ENCODE peak calls at places on chromosomes 6 and 20, in four cellular contexts. One of them, this sample, is unnamed.
A peak's percentile ranks its signal among the peaks of the same experiment; 100 is the strongest.

GRCh38 chr6:166474721-166475565 is 92.2 kb upstream of the MPC1 start:
- DNase-seq in HCT116: no peak
- DNase-seq in K562: no peak
- DNase-seq in HepG2: no peak
- DNase-seq in this sample: no peak

GRCh38 chr6:170102582-170103481 is 188.0 kb downstream of the DLL1 start:
- DNase-seq in HCT116: no peak
- DNase-seq in K562: no peak
- DNase-seq in HepG2: no peak
- DNase-seq in this sample: peak; percentile 36

GRCh38 chr6:154497118-154497517 is 13.4 kb downstream of the CNKSR3 start:
- DNase-seq in K562: no peak
- DNase-seq in HepG2: no peak
- DNase-seq in HCT116: no peak
- DNase-seq in this sample: no peak

GRCh38 chr6:31769684-31770371 is 7.3 kb downstream of the VWA7 start:
- DNase-seq in HepG2: peak; percentile 71
- DNase-seq in K562: peak; percentile 100
- DNase-seq in HCT116: peak; percentile 42
- DNase-seq in this sample: peak; percentile 63

GRCh38 chr6:169950558-169950957 is 199.1 kb downstream of the ERMARD start:
- DNase-seq in HCT116: peak; percentile 32
- DNase-seq in K562: no peak
- DNase-seq in HepG2: no peak
- DNase-seq in this sample: no peak

GRCh38 chr6:19478273-19478672 is 358.9 kb upstream of the ID4 start:
- DNase-seq in HepG2: no peak
- DNase-seq in HCT116: no peak
- DNase-seq in K562: no peak
- DNase-seq in this sample: no peak

GRCh38 chr20:2114990-2115681 is 13.5 kb downstream of the STK35 start:
- DNase-seq in K562: no peak
- DNase-seq in HCT116: no peak
- DNase-seq in HepG2: no peak
- DNase-seq in this sample: no peak

GRCh38 chr6:12818324-12818723 is 101.8 kb downstream of the PHACTR1 start:
- DNase-seq in HCT116: no peak
- DNase-seq in HepG2: no peak
- DNase-seq in K562: no peak
- DNase-seq in this sample: no peak

GRCh38 chr20:15616626-15617025 is 956.6 kb downstream of the KIF16B start:
- DNase-seq in HepG2: no peak
- DNase-seq in HCT116: no peak
- DNase-seq in K562: no peak
- DNase-seq in this sample: no peak

GRCh38 chr20:44034451-44034850 is 119.8 kb downstream of the TOX2 start:
- DNase-seq in HepG2: no peak
- DNase-seq in K562: no peak
- DNase-seq in HCT116: no peak
- DNase-seq in this sample: no peak

GRCh38 chr6:38043259-38043753 is 223.8 kb downstream of the ZFAND3 start:
- DNase-seq in K562: no peak
- DNase-seq in HCT116: no peak
- DNase-seq in HepG2: no peak
- DNase-seq in this sample: no peak

GRCh38 chr6:144019929-144020328 is 11.9 kb upstream of the PLAGL1 start:
- DNase-seq in HepG2: no peak
- DNase-seq in HCT116: no peak
- DNase-seq in K562: no peak
- DNase-seq in this sample: no peak

GRCh38 chr6:158684311-158684710 is 34.5 kb downstream of the SYTL3 start:
- DNase-seq in K562: no peak
- DNase-seq in HepG2: no peak
- DNase-seq in HCT116: no peak
- DNase-seq in this sample: no peak

GRCh38 chr6:158020811-158021210 is 39.1 kb downstream of the SYNJ2 start:
- DNase-seq in HCT116: no peak
- DNase-seq in HepG2: no peak
- DNase-seq in K562: no peak
- DNase-seq in this sample: no peak

DNA sequence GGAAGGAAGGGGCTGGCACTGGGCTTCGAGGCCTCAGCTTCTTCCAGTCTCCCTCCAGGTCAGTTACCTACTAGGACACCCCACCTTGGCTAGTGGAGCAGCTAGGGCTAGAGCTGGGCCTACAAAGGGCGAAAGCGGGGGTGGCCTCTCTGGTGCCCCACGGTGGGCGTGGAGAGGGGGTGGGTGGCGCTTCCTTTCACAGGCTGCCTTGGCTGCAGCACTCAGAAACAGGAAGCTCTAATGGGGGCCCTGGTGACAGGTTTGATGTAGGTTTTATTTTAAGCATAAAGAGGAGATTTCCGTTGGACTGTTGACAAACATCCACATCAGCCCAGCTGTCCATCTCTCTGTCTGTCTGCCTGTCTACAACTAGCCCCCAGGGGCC is 13.4 kb downstream of the FAM110A start:
- DNase-seq in K562: no peak
- DNase-seq in HepG2: no peak
- DNase-seq in HCT116: no peak
- DNase-seq in this sample: no peak
- TF ChIP-seq ATF3 in K562: no peak
- TF ChIP-seq ATF3 in HepG2: no peak
- TF ChIP-seq ATF3 in HCT116: no peak
- TF ChIP-seq ATF3 in this sample: no peak

GRCh38 chr20:19935842-19936241 is 81.3 kb upstream of the NAA20 start:
- DNase-seq in HCT116: no peak
- DNase-seq in HepG2: no peak
- DNase-seq in K562: no peak
- DNase-seq in this sample: no peak

GRCh38 chr20:19934792-19935491 is 82.2 kb upstream of the NAA20 start:
- DNase-seq in HepG2: no peak
- DNase-seq in HCT116: no peak
- DNase-seq in K562: no peak
- DNase-seq in this sample: no peak

GRCh38 chr20:19936801-19937583 is 80.2 kb upstream of the NAA20 start:
- DNase-seq in HepG2: no peak
- DNase-seq in HCT116: no peak
- DNase-seq in K562: no peak
- DNase-seq in this sample: no peak

GRCh38 chr20:19938421-19938787 is 78.8 kb upstream of the NAA20 start:
- DNase-seq in HCT116: no peak
- DNase-seq in K562: no peak
- DNase-seq in HepG2: no peak
- DNase-seq in this sample: no peak

DNA sequence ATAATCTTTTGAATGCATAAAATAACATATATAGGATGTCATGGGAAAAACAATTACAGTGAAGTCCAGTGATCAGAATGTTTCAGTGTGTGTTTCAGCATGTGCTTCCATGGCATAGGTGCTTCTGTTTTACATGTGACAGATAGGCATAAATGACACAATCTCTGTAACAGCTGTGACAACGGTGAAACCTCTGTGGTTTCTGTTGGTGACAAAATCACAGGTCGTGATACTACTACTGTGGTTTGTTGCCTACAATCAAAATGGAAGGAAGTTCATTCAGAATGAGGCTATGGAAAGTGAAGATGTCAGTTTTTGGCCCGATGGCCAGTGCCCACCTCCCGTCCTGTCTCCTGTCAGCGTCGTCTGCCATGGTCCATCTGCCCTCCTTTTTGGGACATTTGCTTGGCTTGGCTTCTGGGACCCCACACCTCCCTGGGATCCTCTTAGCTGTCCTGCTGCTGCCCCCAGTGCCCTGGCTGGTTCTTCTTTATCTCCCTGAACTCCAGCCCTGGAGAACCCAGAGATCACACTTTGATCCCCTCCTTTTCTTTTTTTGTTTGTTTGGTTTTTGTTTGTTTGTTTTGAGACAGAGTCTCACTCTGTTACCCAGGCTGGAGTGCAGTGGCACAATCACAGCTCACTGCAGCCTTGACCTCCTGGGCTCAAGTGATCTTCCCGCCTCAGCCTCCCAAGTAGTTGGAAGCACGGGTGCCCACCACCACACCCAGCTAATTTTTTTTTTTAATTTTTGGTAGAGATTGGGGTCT is 79.3 kb upstream of the NAA20 start:
- DNase-seq in HCT116: no peak
- DNase-seq in HepG2: no peak
- DNase-seq in K562: no peak
- DNase-seq in this sample: no peak
- TF ChIP-seq FOSL1 in HCT116: no peak
- TF ChIP-seq FOSL1 in HepG2: no peak
- TF ChIP-seq FOSL1 in K562: no peak
- TF ChIP-seq FOSL1 in this sample: no peak

GRCh38 chr20:62159052-62159451 is 15.5 kb downstream of the SS18L1 start:
- DNase-seq in HepG2: no peak
- DNase-seq in K562: no peak
- DNase-seq in HCT116: no peak
- DNase-seq in this sample: no peak

GRCh38 chr20:62160876-62161275 is 17.3 kb downstream of the SS18L1 start:
- DNase-seq in HCT116: no peak
- DNase-seq in HepG2: no peak
- DNase-seq in K562: no peak
- DNase-seq in this sample: no peak

GRCh38 chr20:62158541-62158940 is 15.0 kb downstream of the SS18L1 start:
- DNase-seq in HCT116: no peak
- DNase-seq in K562: no peak
- DNase-seq in HepG2: no peak
- DNase-seq in this sample: no peak

GRCh38 chr20:62160253-62160652 is 16.7 kb downstream of the SS18L1 start:
- DNase-seq in HCT116: no peak
- DNase-seq in K562: no peak
- DNase-seq in HepG2: no peak
- DNase-seq in this sample: no peak

GRCh38 chr20:62159835-62160234 is 16.3 kb downstream of the SS18L1 start:
- DNase-seq in HCT116: peak; percentile 86
- DNase-seq in K562: no peak
- DNase-seq in HepG2: no peak
- DNase-seq in this sample: no peak
- TF ChIP-seq ATF3 in HCT116: no peak
- TF ChIP-seq ATF3 in K562: no peak
- TF ChIP-seq ATF3 in HepG2: no peak
- TF ChIP-seq ATF3 in this sample: no peak

GRCh38 chr20:37902504-37903313 is at the start of gene VSTM2L:
- DNase-seq in HCT116: no peak
- DNase-seq in K562: peak; percentile 46
- DNase-seq in HepG2: no peak
- DNase-seq in this sample: no peak
- TF ChIP-seq FOSL1 in HCT116: no peak
- TF ChIP-seq FOSL1 in K562: no peak
- TF ChIP-seq FOSL1 in HepG2: no peak
- TF ChIP-seq FOSL1 in this sample: no peak

GRCh38 chr20:39661833-39662232 is 699.7 kb downstream of the DHX35 start:
- DNase-seq in HCT116: no peak
- DNase-seq in HepG2: no peak
- DNase-seq in K562: no peak
- DNase-seq in this sample: no peak

GRCh38 chr20:39660965-39661364 is 698.8 kb downstream of the DHX35 start:
- DNase-seq in HCT116: no peak
- DNase-seq in K562: no peak
- DNase-seq in HepG2: no peak
- DNase-seq in this sample: no peak

GRCh38 chr20:39659010-39659409 is 696.9 kb downstream of the DHX35 start:
- DNase-seq in HCT116: no peak
- DNase-seq in K562: no peak
- DNase-seq in HepG2: no peak
- DNase-seq in this sample: no peak

DNA sequence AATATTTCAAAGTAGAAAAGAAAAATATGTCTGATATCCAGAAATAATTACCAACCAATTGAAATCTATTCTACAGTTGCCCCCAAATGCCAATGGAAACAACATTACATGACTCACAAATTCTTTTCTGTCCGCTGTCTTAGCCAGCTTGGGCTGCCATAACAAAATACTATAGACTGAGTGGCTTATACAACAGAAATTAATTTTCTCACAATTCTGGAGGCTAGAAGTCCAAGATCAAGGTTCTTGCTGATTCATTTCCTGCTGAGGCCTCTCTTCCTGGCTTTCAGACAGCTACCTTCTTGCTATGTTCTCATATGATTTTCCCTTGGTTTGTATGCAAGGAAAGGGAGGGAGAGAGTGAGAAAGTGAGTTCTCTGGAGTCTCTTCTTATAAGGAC is 698.1 kb downstream of the DHX35 start:
- DNase-seq in HepG2: no peak
- DNase-seq in K562: no peak
- DNase-seq in HCT116: no peak
- DNase-seq in this sample: no peak
- TF ChIP-seq ATF3 in HepG2: no peak
- TF ChIP-seq ATF3 in K562: no peak
- TF ChIP-seq ATF3 in HCT116: no peak
- TF ChIP-seq ATF3 in this sample: no peak

GRCh38 chr6:147624946-147625515 is 116.5 kb downstream of the SAMD5 start:
- DNase-seq in HepG2: no peak
- DNase-seq in K562: no peak
- DNase-seq in HCT116: no peak
- DNase-seq in this sample: no peak
- TF ChIP-seq FOSL1 in HepG2: no peak
- TF ChIP-seq FOSL1 in K562: no peak
- TF ChIP-seq FOSL1 in HCT116: no peak
- TF ChIP-seq FOSL1 in this sample: no peak

This sample was measured in H1.